ENCODE peak calls at places on chromosomes 7 and 10, in four cellular contexts. C is lower leg skin; A is activated CD4-positive, CD25-positive, alpha-beta regulatory T cell; H is Caki2. P is an unnamed sample.

GRCh38 chr7:101168412-101169049 is 3.2 kb upstream of the VGF start:
- DNase-seq in C (no peak), A (no peak), H (no peak), P (no peak)

GRCh38 chr7:55266243-55266642 is 98.9 kb upstream of the LANCL2 start:
- DNase-seq in C (no peak), A (no peak), H (no peak), P (no peak)

GRCh38 chr7:66894463-66895080 is 26.5 kb upstream of the TMEM248 start:
- DNase-seq in C (no peak), A (no peak), H (peak), P (no peak)

GRCh38 chr10:21510218-21511070 is 15.0 kb downstream of the SKIDA1 start:
- DNase-seq in C (no peak), A (no peak), H (no peak), P (no peak)

GRCh38 chr10:110584006-110584405 is 16.5 kb downstream of the SMC3 start:
- DNase-seq in C (no peak), A (no peak), H (no peak), P (no peak)

GRCh38 chr10:18610517-18610916 is 40.9 kb downstream of the NSUN6 start:
- DNase-seq in C (no peak), A (no peak), H (peak), P (no peak)

GRCh38 chr10:26839966-26840627 is 20.7 kb downstream of the ABI1 start:
- DNase-seq in C (no peak), A (no peak), H (no peak), P (no peak)

GRCh38 chr7:130380121-130380860 is at the start of gene CPA1:
- DNase-seq in C (no peak), A (no peak), H (no peak), P (no peak)

P was measured in D721Med.